ENCODE peak calls at places on chromosomes 16 and 17, in eight cellular contexts. Y is SK-N-SH, R is mesenchymal stem cell, P is PC-3, W is neural progenitor cell, N is GM23338, C is fibroblast of lung, T is IMR-90. J is an unnamed sample.

GRCh38 chr17:66904760-66905637 is 59.5 kb upstream of the CACNG4 start:
- DNase-seq in Y (peak), R (peak), P (peak), W (no peak), N (no peak), C (peak), T (peak), J (peak)

GRCh38 chr16:81401035-81401950 is 43.3 kb upstream of the CMIP start:
- DNase-seq in Y (no peak), R (peak), P (peak), W (no peak), N (no peak), C (peak), T (peak), J (peak)

GRCh38 chr17:50587571-50587970 is 27.1 kb downstream of the CACNA1G start:
- DNase-seq in Y (no peak), R (no peak), P (no peak), W (no peak), N (no peak), C (no peak), T (no peak), J (no peak)

GRCh38 chr16:32116080-32116479 is 137.0 kb upstream of the TP53TG3D start:
- DNase-seq in Y (no peak), R (no peak), P (no peak), W (no peak), N (no peak), C (no peak), T (no peak), J (no peak)

GRCh38 chr17:57939797-57940196 is 15.4 kb downstream of the CUEDC1 start:
- DNase-seq in Y (no peak), R (no peak), P (no peak), W (no peak), N (no peak), C (no peak), T (no peak), J (no peak)

GRCh38 chr17:76432712-76433336 is 20.1 kb downstream of the UBE2O start:
- DNase-seq in Y (no peak), R (peak), P (peak), W (peak), N (peak), C (no peak), T (peak), J (no peak)

GRCh38 chr17:32819035-32819434 is 57.9 kb downstream of the MYO1D start:
- DNase-seq in Y (peak), R (no peak), P (no peak), W (no peak), N (no peak), C (peak), T (no peak), J (no peak)

GRCh38 chr16:27972500-27972899 is 91.0 kb downstream of the GSG1L start:
- DNase-seq in Y (peak), R (peak), P (peak), W (peak), N (peak), C (peak), T (peak), J (peak)

GRCh38 chr16:89711601-89712475 is 8.9 kb downstream of the VPS9D1 start:
- DNase-seq in Y (peak), R (peak), P (peak), W (peak), N (peak), C (peak), T (peak), J (no peak)

GRCh38 chr17:5840811-5841446 is 229.2 kb upstream of the WSCD1 start:
- DNase-seq in Y (no peak), R (no peak), P (no peak), W (no peak), N (no peak), C (no peak), T (no peak), J (no peak)

GRCh38 chr16:12544477-12545291 is 259.0 kb downstream of the CPPED1 start:
- DNase-seq in Y (no peak), R (no peak), P (no peak), W (no peak), N (no peak), C (no peak), T (no peak), J (peak)

GRCh38 chr17:9343513-9343912 is 232.1 kb downstream of the STX8 start:
- DNase-seq in Y (peak), R (peak), P (no peak), W (peak), N (peak), C (no peak), T (peak), J (no peak)

GRCh38 chr17:76820039-76820438 is 48.2 kb upstream of the MGAT5B start:
- DNase-seq in Y (peak), R (no peak), P (no peak), W (no peak), N (no peak), C (no peak), T (no peak), J (no peak)

GRCh38 chr16:89723279-89724250 is 2.2 kb downstream of the ZNF276 start:
- DNase-seq in Y (peak), R (no peak), P (no peak), W (no peak), N (no peak), C (peak), T (peak), J (no peak)

GRCh38 chr16:56411123-56411522 is 14.2 kb downstream of the AMFR start:
- DNase-seq in Y (no peak), R (no peak), P (no peak), W (no peak), N (no peak), C (no peak), T (no peak), J (no peak)

GRCh38 chr17:50842506-50843149 is 7.2 kb downstream of the WFIKKN2 start:
- DNase-seq in Y (no peak), R (no peak), P (no peak), W (no peak), N (no peak), C (no peak), T (no peak), J (no peak)

GRCh38 chr16:57969451-57970123 is 1.3 kb downstream of the CNGB1 start:
- DNase-seq in Y (no peak), R (no peak), P (no peak), W (no peak), N (no peak), C (no peak), T (no peak), J (no peak)

GRCh38 chr17:45384800-45385262 is 47.8 kb downstream of the ARHGAP27 start:
- DNase-seq in Y (no peak), R (no peak), P (no peak), W (no peak), N (peak), C (no peak), T (no peak), J (no peak)

GRCh38 chr17:82081966-82082365 is 16.1 kb downstream of the FASN start:
- DNase-seq in Y (no peak), R (no peak), P (no peak), W (no peak), N (no peak), C (no peak), T (no peak), J (no peak)
- H2AFZ ChIP-seq in Y (no peak), R (no peak), P (no peak), W (no peak), N (no peak), C (no peak), T (no peak), J (no peak)

DNA sequence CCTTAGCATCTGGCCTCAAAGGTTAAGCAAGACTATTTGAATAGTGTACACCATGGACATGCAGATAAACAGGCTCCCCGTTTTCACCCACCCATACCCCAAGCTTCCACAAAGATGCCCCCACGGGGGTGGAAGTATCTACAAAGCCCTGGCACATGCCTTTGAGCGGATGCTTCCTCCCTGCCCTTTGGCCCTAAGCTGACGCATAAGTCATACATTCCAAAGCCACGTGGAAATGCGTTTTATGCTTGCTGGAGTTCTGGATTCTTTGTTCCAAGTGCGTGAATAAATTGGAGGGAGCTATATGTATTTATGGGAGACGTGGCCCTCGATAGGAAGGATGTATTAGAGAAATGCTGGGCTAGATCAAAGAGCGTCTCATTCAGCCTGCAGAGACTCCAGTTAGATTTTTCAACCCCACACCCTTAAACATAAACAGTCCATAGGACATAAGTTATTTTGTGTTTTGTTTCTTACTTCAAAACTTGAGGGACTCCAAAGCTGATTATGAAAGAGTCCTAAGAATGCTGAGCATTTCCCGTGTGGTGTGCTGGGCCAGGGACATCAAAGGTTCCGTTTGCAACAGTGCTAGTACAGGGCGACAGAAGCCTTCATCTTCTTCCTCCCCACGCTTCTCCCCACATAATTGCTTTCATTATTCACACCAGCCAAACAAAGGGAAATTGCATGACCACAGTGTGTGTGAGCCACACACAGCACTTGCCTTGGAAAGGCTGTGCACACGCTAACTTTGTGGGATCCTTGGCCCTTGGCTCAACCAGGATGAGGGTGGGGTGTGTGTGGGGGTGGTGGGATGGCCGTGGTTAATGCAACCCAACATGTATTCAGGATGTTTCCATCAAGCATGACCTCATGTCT is 73.6 kb downstream of the WIPI1 start:
- DNase-seq in Y (no peak), R (peak), P (peak), W (no peak), N (no peak), C (peak), T (peak), J (peak)
- H3K4me2 ChIP-seq in Y (no peak), R (no peak), P (no peak), W (no peak), N (no peak), C (peak), T (peak), J (peak)

DNA sequence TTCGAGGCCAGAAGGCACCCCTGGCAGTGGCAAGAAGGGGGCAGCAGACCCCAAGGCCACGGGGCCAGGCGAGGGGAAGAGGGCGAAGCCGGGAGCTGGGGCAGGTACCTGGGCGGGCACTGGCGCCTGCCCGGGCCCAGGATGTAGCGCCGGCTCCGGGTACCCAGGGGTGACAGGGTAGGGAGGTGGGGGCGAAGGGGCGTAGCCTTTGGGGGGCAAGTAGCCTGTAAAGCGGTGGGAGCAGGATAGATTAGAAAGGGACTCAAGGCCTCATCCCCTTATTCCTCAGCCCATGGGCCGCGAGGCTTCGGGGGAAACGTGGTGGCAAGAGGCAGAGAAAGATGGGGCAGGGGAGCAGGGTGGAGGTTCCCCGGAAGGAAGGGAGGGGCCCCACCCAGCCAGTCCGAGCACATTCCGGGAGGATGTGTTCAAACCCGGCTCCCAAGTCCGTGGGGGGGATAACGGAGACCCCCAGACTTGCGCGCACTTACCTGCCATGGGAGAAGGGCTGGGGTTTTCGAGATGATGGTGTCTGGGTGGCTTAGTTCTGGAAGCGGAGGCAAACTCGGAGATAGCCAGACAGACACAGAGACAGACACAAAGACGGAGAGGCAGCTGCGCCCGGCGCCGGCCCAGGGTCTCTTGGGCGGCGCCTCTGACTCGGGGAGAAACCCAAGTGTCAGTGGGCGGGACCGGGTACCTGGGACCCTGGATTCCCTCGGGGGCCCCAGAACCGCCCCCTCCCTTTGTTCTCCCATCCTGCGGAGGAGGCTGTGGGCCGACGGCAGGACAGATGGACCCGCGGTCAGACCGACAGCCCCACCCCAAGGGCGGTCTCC is 493 bp downstream of the PLSCR3 start:
- DNase-seq in Y (peak), R (peak), P (peak), W (peak), N (peak), C (no peak), T (no peak), J (no peak)
- H2AFZ ChIP-seq in Y (peak), R (peak), P (peak), W (peak), N (peak), C (peak), T (peak), J (peak)

GRCh38 chr16:75868636-75869389 is 142.5 kb upstream of the CPHXL start:
- DNase-seq in Y (no peak), R (no peak), P (no peak), W (no peak), N (no peak), C (no peak), T (no peak), J (no peak)
- H3K4me2 ChIP-seq in Y (no peak), R (no peak), P (no peak), W (no peak), N (no peak), C (no peak), T (no peak), J (no peak)

DNA sequence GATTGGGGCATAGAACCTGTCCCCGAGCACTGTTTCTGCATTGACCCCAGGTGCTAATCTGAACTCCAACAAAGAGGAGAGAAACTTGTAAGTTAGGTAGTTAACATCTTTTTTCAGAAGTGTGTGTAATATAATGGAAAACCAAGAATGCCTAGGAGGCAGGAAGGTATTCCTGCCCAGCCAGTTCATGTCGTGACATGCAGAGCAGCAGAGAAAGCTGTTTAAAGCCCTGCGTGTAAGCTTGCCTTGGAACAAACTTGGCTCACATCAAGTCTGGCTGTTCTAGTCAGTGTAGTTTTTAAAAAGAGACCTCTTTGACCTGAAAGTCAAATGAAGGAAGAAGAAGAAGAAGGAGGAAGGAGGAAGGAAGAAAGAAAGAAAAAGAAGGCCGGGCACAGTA is 2.1 kb upstream of the GNA13 start:
- DNase-seq in Y (no peak), R (no peak), P (no peak), W (no peak), N (no peak), C (no peak), T (no peak), J (no peak)
- H2AFZ ChIP-seq in Y (no peak), R (no peak), P (no peak), W (no peak), N (no peak), C (peak), T (no peak), J (no peak)

DNA sequence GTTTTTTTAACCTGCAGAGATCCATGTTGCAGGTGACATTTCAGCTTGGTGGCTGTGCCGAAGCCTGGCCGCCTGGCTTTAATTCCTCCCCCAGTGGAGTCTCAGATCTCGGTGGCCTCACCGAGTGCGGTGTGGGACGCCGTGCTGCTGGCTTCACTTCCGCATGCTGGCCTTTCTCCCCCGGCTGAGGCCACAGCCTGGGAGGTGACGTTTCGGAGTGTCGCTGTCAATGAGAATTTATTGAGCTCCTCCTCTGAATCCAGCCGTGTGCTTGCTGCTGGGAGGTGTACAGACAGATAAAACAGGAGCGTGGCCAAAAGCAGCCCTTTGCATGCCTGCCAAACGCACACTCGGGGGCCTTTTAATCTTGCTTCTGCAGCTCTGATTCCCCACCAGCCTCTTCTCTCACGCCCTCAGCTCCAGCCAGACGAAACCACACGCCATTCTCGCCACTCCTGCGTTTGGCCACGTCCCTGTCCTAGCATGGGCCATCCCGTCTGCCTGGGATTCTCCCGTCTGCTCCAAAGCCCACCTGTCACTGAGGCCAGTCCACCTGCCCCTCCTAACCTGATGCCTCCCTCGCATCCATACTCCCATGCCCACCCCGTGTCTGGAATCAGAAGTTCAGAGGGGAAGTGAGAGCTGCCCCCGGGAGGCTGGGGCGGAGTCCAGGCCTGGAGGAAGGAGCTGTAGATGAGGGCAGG is 3.6 kb downstream of the GSE1 start:
- DNase-seq in Y (peak), R (peak), P (no peak), W (no peak), N (no peak), C (no peak), T (no peak), J (no peak)
- H3K4me2 ChIP-seq in Y (no peak), R (peak), P (peak), W (peak), N (peak), C (no peak), T (no peak), J (peak)

GRCh38 chr17:64424318-64424717 is 24.6 kb upstream of the MILR1 start:
- DNase-seq in Y (no peak), R (peak), P (no peak), W (no peak), N (no peak), C (no peak), T (no peak), J (no peak)
- H2AFZ ChIP-seq in Y (peak), R (no peak), P (no peak), W (peak), N (peak), C (peak), T (no peak), J (no peak)

DNA sequence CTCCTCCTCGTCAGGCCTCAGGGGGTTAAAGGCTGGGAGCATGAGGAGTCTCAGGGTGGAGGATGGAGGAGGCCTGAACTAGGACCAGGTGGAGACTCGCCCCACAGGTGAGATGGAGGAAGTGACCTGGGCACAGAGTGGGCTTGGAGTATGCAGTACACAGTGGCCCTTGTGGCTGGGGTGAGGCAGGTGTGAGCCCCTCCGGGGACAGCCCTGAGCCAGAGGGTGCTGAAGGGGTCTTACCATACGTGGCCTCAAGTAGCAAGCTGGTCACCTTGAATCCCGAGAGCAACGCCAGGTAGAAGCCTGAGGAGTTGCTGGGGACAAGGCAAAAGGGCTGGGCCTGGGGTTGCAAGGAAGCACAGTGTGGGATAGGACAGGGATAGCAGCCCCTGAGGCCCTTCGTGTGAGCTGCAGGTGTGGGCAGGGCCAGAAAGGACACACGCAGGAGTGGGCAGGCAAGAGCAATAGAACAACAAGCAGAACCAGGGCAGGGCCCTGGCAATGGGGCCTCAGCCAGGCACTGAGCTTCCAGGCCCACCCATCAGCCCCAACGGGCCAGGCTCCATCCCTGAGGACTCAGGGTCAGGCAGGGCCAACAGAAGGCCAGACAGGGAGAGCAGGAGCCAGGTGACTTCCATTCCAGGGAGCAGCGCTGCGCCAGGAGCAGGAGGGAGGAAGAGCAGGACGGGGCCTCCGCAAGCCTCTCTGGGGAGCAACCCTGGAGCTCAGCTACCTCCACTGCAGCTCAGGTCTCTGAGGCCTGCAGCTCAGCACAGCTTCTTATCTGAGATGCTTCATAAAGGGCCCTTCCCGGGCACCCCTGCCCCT is 64.2 kb upstream of the TNRC6C start:
- DNase-seq in Y (no peak), R (no peak), P (no peak), W (peak), N (no peak), C (no peak), T (no peak), J (no peak)
- H3K4me2 ChIP-seq in Y (no peak), R (no peak), P (no peak), W (no peak), N (no peak), C (no peak), T (no peak), J (no peak)

GRCh38 chr17:42679492-42680330 is 1.9 kb downstream of the CCR10 start:
- DNase-seq in Y (peak), R (peak), P (peak), W (peak), N (peak), C (peak), T (peak), J (peak)
- H2AFZ ChIP-seq in Y (peak), R (peak), P (peak), W (peak), N (peak), C (peak), T (peak), J (peak)

GRCh38 chr17:2965621-2966275 is 97.7 kb downstream of the OR1D5 start:
- DNase-seq in Y (peak), R (peak), P (peak), W (no peak), N (no peak), C (peak), T (peak), J (peak)
- H3K4me2 ChIP-seq in Y (peak), R (no peak), P (peak), W (no peak), N (no peak), C (no peak), T (peak), J (peak)